ENCODE peak calls at places on chromosomes 12 and 14, in five cellular contexts. E is lower lobe of right lung, T is KBM-7, O is HFF-Myc, V is prostate gland. X is an unnamed sample.

GRCh38 chr12:96436366-96437295 is 36.4 kb upstream of the CDK17 start:
- DNase-seq in E (no peak), T (no peak), O (no peak), V (no peak), X (no peak)

GRCh38 chr14:66403183-66403582 is 83.0 kb upstream of the CCDC196 start:
- DNase-seq in E (no peak), T (peak; percentile 66), O (peak; percentile 16), V (no peak), X (no peak)

GRCh38 chr12:115375188-115375991 is 691.4 kb upstream of the TBX3 start:
- DNase-seq in E (no peak), T (no peak), O (peak; percentile 56), V (no peak), X (no peak)

GRCh38 chr12:56158926-56159461 is 835 bp downstream of the MYL6 start:
- DNase-seq in E (peak; percentile 93), T (peak; percentile 64), O (no peak), V (peak; percentile 88), X (peak; percentile 76)

GRCh38 chr12:96986883-96987523 is 79.9 kb downstream of the NEDD1 start:
- DNase-seq in E (no peak), T (peak; percentile 52), O (no peak), V (no peak), X (no peak)

GRCh38 chr14:99821519-99822165 is 28.4 kb downstream of the EML1 start:
- DNase-seq in E (no peak), T (peak; percentile 66), O (peak; percentile 63), V (no peak), X (no peak)

GRCh38 chr14:36288496-36288895 is 31.9 kb downstream of the MBIP start:
- DNase-seq in E (no peak), T (no peak), O (no peak), V (no peak), X (no peak)

GRCh38 chr12:26691234-26691970 is 141.6 kb downstream of the ITPR2 start:
- DNase-seq in E (no peak), T (peak; percentile 29), O (peak; percentile 89), V (no peak), X (no peak)

GRCh38 chr14:74571901-74572828 is 39.9 kb downstream of the LTBP2 start:
- DNase-seq in E (no peak), T (peak; percentile 18), O (peak; percentile 96), V (no peak), X (no peak)

GRCh38 chr12:19764408-19764807 is 325.1 kb downstream of the AEBP2 start:
- DNase-seq in E (no peak), T (no peak), O (no peak), V (no peak), X (no peak)

GRCh38 chr14:94322648-94323570 is at the start of gene SERPINA6:
- DNase-seq in E (no peak), T (no peak), O (no peak), V (no peak), X (peak; percentile 88)

GRCh38 chr12:96989916-96990315 is 82.9 kb downstream of the NEDD1 start:
- DNase-seq in E (no peak), T (peak; percentile 13), O (no peak), V (no peak), X (no peak)

GRCh38 chr14:86796221-86797074 is 1196.5 kb downstream of the GALC start:
- DNase-seq in E (no peak), T (no peak), O (no peak), V (no peak), X (no peak)

GRCh38 chr14:72513994-72514659 is 379.8 kb downstream of the DPF3 start:
- DNase-seq in E (no peak), T (peak; percentile 40), O (peak; percentile 26), V (no peak), X (no peak)

GRCh38 chr14:34340226-34340625 is 121.8 kb downstream of the SPTSSA start:
- DNase-seq in E (no peak), T (no peak), O (no peak), V (no peak), X (no peak)

GRCh38 chr14:85934886-85935254 is 404.9 kb downstream of the FLRT2 start:
- DNase-seq in E (no peak), T (no peak), O (no peak), V (no peak), X (no peak)